ENCODE peak calls at places on chromosomes 7 and 10, in six cellular contexts. One of them, this sample, is unnamed.

GRCh38 chr10:98814459-98814858 is 367.7 kb upstream of the HPS1 start:
- DNase-seq in H1: no peak
- DNase-seq in germinal center: no peak
- DNase-seq in left ventricle myocardium inferior: no peak
- DNase-seq in GM23248: no peak
- DNase-seq in T1000: no peak
- DNase-seq in this sample: no peak

GRCh38 chr10:33484787-33485186 is 150.3 kb upstream of the NRP1 start:
- DNase-seq in T1000: no peak
- DNase-seq in GM23248: peak
- DNase-seq in left ventricle myocardium inferior: no peak
- DNase-seq in germinal center: no peak
- DNase-seq in H1: no peak
- DNase-seq in this sample: peak

GRCh38 chr7:4470246-4470645 is 211.8 kb upstream of the FOXK1 start:
- DNase-seq in T1000: no peak
- DNase-seq in germinal center: no peak
- DNase-seq in GM23248: no peak
- DNase-seq in left ventricle myocardium inferior: no peak
- DNase-seq in H1: peak
- DNase-seq in this sample: no peak

GRCh38 chr10:63684257-63684936 is 163.2 kb downstream of the REEP3 start:
- DNase-seq in H1: no peak
- DNase-seq in left ventricle myocardium inferior: no peak
- DNase-seq in T1000: no peak
- DNase-seq in GM23248: no peak
- DNase-seq in germinal center: no peak
- DNase-seq in this sample: no peak

GRCh38 chr7:55439627-55440026 is 74.5 kb downstream of the LANCL2 start:
- DNase-seq in H1: no peak
- DNase-seq in left ventricle myocardium inferior: no peak
- DNase-seq in GM23248: peak
- DNase-seq in germinal center: no peak
- DNase-seq in T1000: no peak
- DNase-seq in this sample: peak

GRCh38 chr10:94005050-94005449 is 11.3 kb downstream of the PLCE1 start:
- DNase-seq in H1: no peak
- DNase-seq in germinal center: no peak
- DNase-seq in T1000: no peak
- DNase-seq in left ventricle myocardium inferior: no peak
- DNase-seq in GM23248: peak
- DNase-seq in this sample: no peak

GRCh38 chr7:29265208-29265923 is 70.8 kb downstream of the CHN2 start:
- DNase-seq in germinal center: no peak
- DNase-seq in left ventricle myocardium inferior: no peak
- DNase-seq in H1: peak
- DNase-seq in GM23248: peak
- DNase-seq in T1000: no peak
- DNase-seq in this sample: peak

GRCh38 chr7:116227678-116228239 is 17.4 kb downstream of the TES start:
- DNase-seq in germinal center: no peak
- DNase-seq in left ventricle myocardium inferior: no peak
- DNase-seq in H1: no peak
- DNase-seq in GM23248: peak
- DNase-seq in T1000: no peak
- DNase-seq in this sample: peak

GRCh38 chr10:116364808-116365207 is 40.6 kb downstream of the CCDC172 start:
- DNase-seq in GM23248: no peak
- DNase-seq in germinal center: no peak
- DNase-seq in left ventricle myocardium inferior: no peak
- DNase-seq in H1: no peak
- DNase-seq in T1000: no peak
- DNase-seq in this sample: no peak

GRCh38 chr7:126993626-126994213 is 259.0 kb downstream of the GRM8 start:
- DNase-seq in T1000: no peak
- DNase-seq in germinal center: no peak
- DNase-seq in H1: no peak
- DNase-seq in left ventricle myocardium inferior: no peak
- DNase-seq in GM23248: no peak
- DNase-seq in this sample: no peak

GRCh38 chr7:53485354-53485753 is 449.9 kb downstream of the POM121L12 start:
- DNase-seq in GM23248: no peak
- DNase-seq in T1000: no peak
- DNase-seq in H1: no peak
- DNase-seq in left ventricle myocardium inferior: no peak
- DNase-seq in germinal center: no peak
- DNase-seq in this sample: no peak

GRCh38 chr10:79147796-79148451 is 79.2 kb downstream of the ZMIZ1 start:
- DNase-seq in GM23248: no peak
- DNase-seq in H1: no peak
- DNase-seq in T1000: no peak
- DNase-seq in left ventricle myocardium inferior: no peak
- DNase-seq in germinal center: no peak
- DNase-seq in this sample: no peak

This sample was measured in cardiac fibroblast.